ENCODE peak calls at places on chromosomes 2 and 18, in ten cellular contexts. Y is osteocyte, L is foreskin fibroblast, C is brain microvascular endothelial cell, O is A549, U is nephron progenitor cell, P is fibroblast of pulmonary artery, T is progenitor cell of endocrine pancreas, R is adrenal gland, B is BJ. E is an unnamed sample.

GRCh38 chr18:67783215-67783946 is 266.9 kb upstream of the DSEL start:
- DNase-seq in O (peak), U (no peak), B (peak), P (peak), Y (no peak), C (peak), R (no peak), L (peak), T (no peak), E (no peak)

GRCh38 chr2:53964237-53964952 is 6.4 kb downstream of the PSME4 start:
- DNase-seq in L (no peak), B (no peak), T (no peak), P (no peak), R (no peak), U (no peak), C (no peak), O (no peak), Y (no peak), E (no peak)

GRCh38 chr2:58336416-58336815 is 95.3 kb upstream of the FANCL start:
- DNase-seq in C (no peak), R (no peak), P (no peak), O (no peak), B (no peak), Y (no peak), L (no peak), T (no peak), U (peak), E (no peak)

GRCh38 chr2:102141915-102142828 is at the start of gene IL1R1:
- DNase-seq in T (peak), P (peak), U (peak), C (peak), O (peak), L (peak), B (no peak), Y (peak), R (peak), E (no peak)

GRCh38 chr2:189492451-189492850 is 51.2 kb downstream of the WDR75 start:
- DNase-seq in B (no peak), O (no peak), T (no peak), P (no peak), U (no peak), Y (no peak), R (no peak), C (peak), L (no peak), E (no peak)

GRCh38 chr2:185477452-185477851 is 261.2 kb upstream of the FSIP2 start:
- DNase-seq in Y (no peak), B (no peak), O (no peak), L (no peak), T (no peak), R (no peak), P (no peak), C (no peak), U (no peak), E (no peak)

GRCh38 chr2:88615822-88616221 is 11.4 kb downstream of the EIF2AK3 start:
- DNase-seq in R (no peak), O (no peak), U (no peak), B (no peak), C (no peak), T (no peak), L (no peak), Y (no peak), P (no peak), E (no peak)

GRCh38 chr2:105510761-105511669 is 112.2 kb upstream of the FHL2 start:
- DNase-seq in C (peak), P (peak), L (no peak), R (no peak), Y (no peak), O (peak), B (no peak), U (no peak), T (no peak), E (no peak)

GRCh38 chr2:174681983-174682577 is 82.2 kb downstream of the CHRNA1 start:
- DNase-seq in C (peak), Y (no peak), T (peak), U (peak), O (peak), P (peak), L (no peak), R (no peak), B (no peak), E (peak)

GRCh38 chr18:3460823-3461398 is 10.9 kb downstream of the TGIF1 start:
- DNase-seq in T (no peak), U (no peak), B (no peak), P (no peak), R (no peak), L (no peak), O (no peak), C (no peak), Y (no peak), E (no peak)
- TF ChIP-seq CTCF in T (no peak), U (no peak), B (no peak), P (no peak), R (no peak), L (no peak), O (no peak), C (no peak), Y (no peak), E (no peak)

GRCh38 chr2:63545023-63545422 is 43.3 kb downstream of the WDPCP start:
- DNase-seq in Y (no peak), L (no peak), B (no peak), C (no peak), R (no peak), O (no peak), U (no peak), T (no peak), P (no peak), E (no peak)

GRCh38 chr2:63539416-63540162 is 48.7 kb downstream of the WDPCP start:
- DNase-seq in R (no peak), T (no peak), P (no peak), B (no peak), L (no peak), O (no peak), C (no peak), Y (no peak), U (no peak), E (no peak)

GRCh38 chr2:63538409-63538808 is 49.9 kb downstream of the WDPCP start:
- DNase-seq in P (no peak), U (no peak), L (no peak), T (no peak), C (no peak), B (no peak), R (no peak), Y (no peak), O (no peak), E (no peak)

GRCh38 chr2:63544017-63544627 is 44.2 kb downstream of the WDPCP start:
- DNase-seq in O (peak), R (no peak), U (no peak), L (no peak), Y (no peak), B (no peak), T (no peak), C (no peak), P (peak), E (no peak)
- TF ChIP-seq CTCF in O (peak), R (peak), U (peak), L (peak), Y (peak), B (peak), T (peak), C (peak), P (peak), E (no peak)

DNA sequence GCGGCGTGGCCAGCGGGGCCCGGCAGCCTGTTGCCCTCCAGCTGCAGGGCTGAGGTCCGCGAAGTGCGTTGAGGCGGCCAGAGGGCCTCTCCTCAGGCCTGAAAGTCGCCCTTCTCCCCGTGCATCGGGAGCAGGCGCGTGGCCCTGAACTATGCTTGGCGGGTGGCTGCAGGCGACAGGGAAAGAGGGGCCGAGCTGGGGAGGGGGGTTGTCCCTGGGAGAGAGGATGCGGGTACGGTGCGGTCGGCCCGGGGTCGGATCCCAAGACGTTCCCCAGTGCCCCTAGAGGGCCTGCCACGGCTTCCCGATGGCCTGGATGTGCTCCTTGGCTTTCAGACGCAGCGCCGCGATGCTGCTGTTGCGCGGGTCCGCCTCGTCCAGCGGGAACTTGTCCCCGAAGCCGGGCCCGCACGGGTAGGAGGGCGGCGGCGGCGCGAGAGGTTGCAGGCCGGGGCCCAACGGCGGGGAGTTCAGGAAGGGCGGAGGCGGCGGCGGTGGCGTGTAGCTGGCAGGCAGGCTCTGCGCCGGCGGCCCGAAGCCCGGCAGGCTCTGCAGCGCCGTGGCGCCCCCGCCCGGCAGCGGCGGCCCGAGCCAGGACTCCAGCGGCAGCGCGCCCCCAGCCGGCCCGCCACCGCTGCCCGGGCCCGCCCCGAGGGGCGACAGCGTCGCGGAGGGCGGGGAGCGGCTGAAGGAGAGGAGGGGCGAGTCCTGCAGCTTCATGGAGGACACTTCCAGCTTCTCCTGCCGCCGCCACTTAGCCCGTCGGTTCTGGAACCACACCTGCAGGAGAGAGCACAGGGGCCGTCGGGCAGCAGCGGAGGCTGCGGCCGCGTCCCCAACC is 4.3 kb downstream of the RAX start:
- DNase-seq in O (peak), B (no peak), T (peak), Y (no peak), U (peak), P (peak), L (no peak), R (no peak), C (no peak), E (no peak)
- TF ChIP-seq CTCF in O (peak), B (no peak), T (peak), Y (peak), U (no peak), P (no peak), L (no peak), R (peak), C (no peak), E (no peak)

GRCh38 chr2:219435701-219436100 is 1.1 kb downstream of the SPEG start:
- DNase-seq in Y (no peak), B (no peak), C (no peak), R (no peak), T (no peak), U (no peak), P (no peak), L (no peak), O (no peak), E (no peak)

GRCh38 chr2:219434718-219435525 is at the start of gene SPEG:
- DNase-seq in L (no peak), C (no peak), P (no peak), B (no peak), Y (no peak), U (no peak), T (no peak), O (no peak), R (no peak), E (no peak)

GRCh38 chr2:219434468-219434717 is 250 bp upstream of the SPEG start:
- DNase-seq in U (no peak), C (no peak), B (no peak), O (no peak), P (no peak), L (no peak), R (no peak), Y (no peak), T (no peak), E (no peak)

GRCh38 chr2:219436491-219436890 is 1.8 kb downstream of the SPEG start:
- DNase-seq in L (no peak), P (no peak), R (no peak), U (no peak), Y (no peak), C (no peak), O (no peak), T (no peak), B (no peak), E (no peak)

GRCh38 chr2:219433666-219434467 is 776 bp upstream of the SPEG start:
- DNase-seq in R (no peak), O (peak), P (peak), T (no peak), Y (no peak), C (peak), B (no peak), L (peak), U (no peak), E (no peak)
- TF ChIP-seq CTCF in R (no peak), O (peak), P (peak), T (peak), Y (peak), C (peak), B (peak), L (peak), U (no peak), E (no peak)

GRCh38 chr2:16899958-16900357 is 234.3 kb upstream of the CYRIA start:
- DNase-seq in P (no peak), C (no peak), L (no peak), B (no peak), Y (no peak), O (no peak), T (no peak), R (no peak), U (no peak), E (no peak)

DNA sequence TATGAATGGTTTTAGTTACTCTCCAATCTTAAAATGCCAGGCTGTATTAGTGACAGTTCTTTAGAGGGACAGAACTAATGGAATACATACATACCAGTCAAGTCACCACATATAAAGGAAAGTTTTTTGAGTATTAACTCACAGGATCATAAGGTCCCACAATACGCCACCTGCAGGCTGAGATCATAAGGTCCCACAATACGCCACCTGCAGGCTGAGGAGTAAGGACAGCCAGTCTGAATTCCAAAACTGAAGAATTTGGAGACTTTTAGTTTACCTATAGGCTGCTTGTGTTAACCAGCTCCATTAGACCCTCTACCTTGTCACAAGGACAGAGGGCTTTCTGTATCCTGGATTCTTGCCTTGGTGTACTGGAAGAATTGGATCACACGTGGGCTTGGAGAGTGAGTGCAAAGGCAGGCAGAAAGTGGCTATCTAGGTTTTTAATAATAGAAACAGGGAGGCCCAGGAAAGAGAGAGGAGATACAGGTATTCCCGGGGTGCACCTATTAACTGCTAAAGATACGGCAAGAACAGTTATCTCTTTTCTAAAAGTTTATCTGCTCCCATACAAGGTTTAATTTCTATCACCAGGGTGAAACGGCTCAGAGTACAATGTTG is 234.9 kb upstream of the CYRIA start:
- DNase-seq in P (no peak), C (no peak), Y (no peak), R (no peak), O (peak), L (no peak), T (no peak), B (no peak), U (peak), E (no peak)
- TF ChIP-seq CTCF in P (peak), C (peak), Y (peak), R (peak), O (peak), L (peak), T (peak), B (no peak), U (peak), E (no peak)

DNA sequence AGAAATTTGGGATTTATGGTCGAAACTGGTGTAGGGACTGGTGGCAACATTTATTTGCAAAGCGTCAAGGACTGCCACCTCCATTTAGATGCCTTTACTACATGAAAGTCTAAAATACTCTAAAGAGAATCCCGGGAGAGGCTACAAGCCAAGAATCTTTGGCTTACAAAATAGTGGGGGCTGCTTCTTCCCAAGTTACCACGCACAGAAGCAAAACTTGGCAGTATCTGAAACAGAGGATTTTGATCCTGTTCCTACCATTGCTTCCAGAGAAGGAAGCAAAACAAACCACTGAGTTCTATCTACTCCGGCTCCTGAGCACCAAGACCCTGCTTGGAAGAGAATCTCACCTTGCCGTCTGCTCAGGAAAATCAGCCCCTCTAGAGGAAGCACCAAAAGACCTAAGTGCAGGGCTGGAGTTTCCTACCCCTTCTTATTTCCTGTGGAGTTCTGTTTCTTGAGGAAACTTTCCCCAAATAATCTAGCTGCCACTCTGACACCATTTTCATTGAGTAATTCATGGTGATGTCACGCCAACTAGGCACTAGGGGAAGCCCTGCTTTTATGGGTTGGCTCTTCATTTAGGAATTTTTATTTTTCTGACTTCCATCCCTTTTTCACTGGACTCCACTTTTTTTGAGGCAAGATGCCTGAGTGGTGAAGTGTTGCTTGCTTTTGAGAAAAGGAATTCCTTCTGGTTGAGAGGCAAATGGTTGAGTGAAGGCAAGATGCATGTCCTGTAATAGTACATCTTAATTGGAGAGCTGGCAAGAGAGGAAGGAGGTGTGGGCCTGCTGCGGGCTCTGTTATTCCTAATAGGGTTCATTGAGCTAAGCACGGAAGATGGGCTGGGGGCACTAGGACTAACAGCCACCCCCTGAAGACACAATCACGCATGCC is 36.8 kb upstream of the EML4 start:
- DNase-seq in O (peak), Y (peak), B (peak), R (no peak), U (no peak), L (peak), C (peak), P (peak), T (no peak), E (no peak)
- TF ChIP-seq CTCF in O (no peak), Y (no peak), B (no peak), R (no peak), U (no peak), L (no peak), C (no peak), P (no peak), T (no peak), E (no peak)

GRCh38 chr2:25971596-25971995 is 10.7 kb downstream of the KIF3C start:
- DNase-seq in Y (no peak), L (no peak), O (no peak), B (no peak), R (no peak), U (no peak), P (no peak), C (no peak), T (no peak), E (no peak)

GRCh38 chr2:25972049-25972823 is 10.1 kb downstream of the KIF3C start:
- DNase-seq in U (no peak), C (peak), L (no peak), Y (no peak), O (no peak), R (no peak), P (peak), B (no peak), T (no peak), E (no peak)

GRCh38 chr2:25960920-25961319 is 21.4 kb downstream of the KIF3C start:
- DNase-seq in O (no peak), C (peak), T (no peak), Y (no peak), L (peak), B (no peak), R (no peak), U (no peak), P (peak), E (no peak)

GRCh38 chr2:25964891-25965290 is 17.4 kb downstream of the KIF3C start:
- DNase-seq in L (no peak), R (no peak), U (no peak), B (no peak), P (no peak), C (peak), O (peak), Y (no peak), T (no peak), E (no peak)

GRCh38 chr2:25966531-25967265 is 15.6 kb downstream of the KIF3C start:
- DNase-seq in C (no peak), Y (no peak), T (no peak), U (no peak), P (no peak), L (no peak), R (peak), O (no peak), B (no peak), E (no peak)
- TF ChIP-seq CTCF in C (no peak), Y (no peak), T (no peak), U (no peak), P (no peak), L (no peak), R (peak), O (no peak), B (no peak), E (no peak)

DNA sequence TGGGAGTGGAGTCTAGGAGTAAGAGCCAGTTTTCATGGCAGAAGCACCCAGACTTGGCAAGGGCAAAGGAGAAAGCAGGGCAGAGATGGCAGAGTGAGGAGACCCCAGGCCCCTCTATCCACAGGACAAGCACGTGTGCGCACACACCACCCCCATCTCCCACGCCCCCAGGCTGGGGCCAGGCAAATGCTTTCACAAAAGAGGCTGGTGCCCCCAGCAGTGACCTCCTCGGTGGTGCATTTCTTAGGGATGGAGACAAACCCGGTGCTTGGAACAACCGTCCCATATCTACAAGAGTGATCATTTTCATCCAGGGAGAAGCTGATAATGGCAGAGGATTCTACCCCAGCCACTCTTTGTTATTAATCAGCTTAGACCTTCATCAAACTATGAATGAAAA is 62.0 kb downstream of the KCNF1 start:
- DNase-seq in Y (no peak), T (no peak), U (no peak), R (no peak), O (no peak), B (no peak), P (no peak), L (no peak), C (no peak), E (no peak)
- TF ChIP-seq CTCF in Y (no peak), T (no peak), U (no peak), R (no peak), O (no peak), B (no peak), P (no peak), L (no peak), C (no peak), E (no peak)

E was measured in activated B cell treated with CpG ODN at 0.5 μM for 24 hours.